ENCODE peak calls at places on chromosomes 5 and 9, in four cellular contexts. O is A549, K is HepG2, B is K562. U is an unnamed sample.

GRCh38 chr5:33938507-33938796 is 2.3 kb downstream of the RXFP3 start:
- DNase-seq in O (no peak), K (no peak), B (no peak), U (no peak)

GRCh38 chr9:69157751-69158466 is 16.2 kb upstream of the TJP2 start:
- DNase-seq in O (no peak), B (no peak), K (no peak), U (no peak)

GRCh38 chr5:74542477-74542876 is 98.1 kb downstream of the ENC1 start:
- DNase-seq in K (no peak), O (no peak), B (no peak), U (no peak)

GRCh38 chr5:137819768-137820167 is 47.9 kb upstream of the MYOT start:
- DNase-seq in K (no peak), B (no peak), O (no peak), U (no peak)

GRCh38 chr9:83062653-83063527 is at the start of gene RASEF:
- DNase-seq in O (peak; percentile 62), K (no peak), B (no peak), U (peak; percentile 46)

GRCh38 chr5:164341056-164341619 is 835.7 kb downstream of the MAT2B start:
- DNase-seq in O (no peak), B (peak; percentile 36), K (no peak), U (no peak)

GRCh38 chr9:83920942-83921707 is at the start of gene KIF27:
- DNase-seq in K (peak; percentile 92), B (peak; percentile 95), O (peak; percentile 88), U (peak; percentile 93)

GRCh38 chr5:135229122-135229521 is 169.9 kb downstream of the MACROH2A1 start:
- DNase-seq in K (no peak), B (no peak), O (no peak), U (no peak)

GRCh38 chr5:1416856-1417469 is 28.3 kb downstream of the SLC6A3 start:
- DNase-seq in O (no peak), B (no peak), K (no peak), U (no peak)

GRCh38 chr9:98010450-98010849 is 27.3 kb downstream of the ANP32B start:
- DNase-seq in O (no peak), B (no peak), K (no peak), U (no peak)

GRCh38 chr5:149757186-149757950 is 27.3 kb downstream of the PPARGC1B start:
- DNase-seq in O (no peak), K (no peak), B (no peak), U (no peak)

GRCh38 chr9:130834371-130835311 is at the start of gene ABL1:
- DNase-seq in B (peak; percentile 70), K (peak; percentile 67), O (peak; percentile 82), U (peak; percentile 80)
- TF ChIP-seq POLR2A in B (no peak), K (peak; percentile 64), O (peak; percentile 15), U (no peak)

GRCh38 chr9:134056483-134057310 is 11.1 kb downstream of the BRD3 start:
- DNase-seq in B (no peak), O (no peak), K (no peak), U (no peak)
- TF ChIP-seq RNF2 in B (no peak), O (no peak), K (no peak), U (no peak)

GRCh38 chr5:134113908-134114875 is at the start of gene TCF7:
- DNase-seq in B (peak; percentile 83), K (peak; percentile 68), O (peak; percentile 91), U (peak; percentile 59)
- TF ChIP-seq POLR2A in B (peak; percentile 26), K (peak; percentile 65), O (peak; percentile 58), U (no peak)

GRCh38 chr5:53411388-53411787 is 69.0 kb upstream of the FST start:
- DNase-seq in O (no peak), B (no peak), K (no peak), U (no peak)

GRCh38 chr5:53419247-53419646 is 61.2 kb upstream of the FST start:
- DNase-seq in B (no peak), K (no peak), O (no peak), U (no peak)

GRCh38 chr5:53418409-53418808 is 62.0 kb upstream of the FST start:
- DNase-seq in K (no peak), B (no peak), O (no peak), U (no peak)

GRCh38 chr5:53418844-53419243 is 61.6 kb upstream of the FST start:
- DNase-seq in K (no peak), O (no peak), B (no peak), U (no peak)

GRCh38 chr5:53416144-53416730 is 64.2 kb upstream of the FST start:
- DNase-seq in B (no peak), K (no peak), O (no peak), U (no peak)
- TF ChIP-seq RNF2 in B (no peak), K (no peak), O (no peak), U (no peak)

GRCh38 chr9:123268240-123268949 is at the start of gene STRBP:
- DNase-seq in K (peak; percentile 78), O (peak; percentile 85), B (peak; percentile 92), U (peak; percentile 61)
- TF ChIP-seq POLR2A in K (no peak), O (peak; percentile 51), B (no peak), U (no peak)

GRCh38 chr5:61256474-61256873 is 75.6 kb upstream of the ZSWIM6 start:
- DNase-seq in B (no peak), O (no peak), K (no peak), U (no peak)
- TF ChIP-seq RNF2 in B (no peak), O (no peak), K (no peak), U (no peak)

DNA sequence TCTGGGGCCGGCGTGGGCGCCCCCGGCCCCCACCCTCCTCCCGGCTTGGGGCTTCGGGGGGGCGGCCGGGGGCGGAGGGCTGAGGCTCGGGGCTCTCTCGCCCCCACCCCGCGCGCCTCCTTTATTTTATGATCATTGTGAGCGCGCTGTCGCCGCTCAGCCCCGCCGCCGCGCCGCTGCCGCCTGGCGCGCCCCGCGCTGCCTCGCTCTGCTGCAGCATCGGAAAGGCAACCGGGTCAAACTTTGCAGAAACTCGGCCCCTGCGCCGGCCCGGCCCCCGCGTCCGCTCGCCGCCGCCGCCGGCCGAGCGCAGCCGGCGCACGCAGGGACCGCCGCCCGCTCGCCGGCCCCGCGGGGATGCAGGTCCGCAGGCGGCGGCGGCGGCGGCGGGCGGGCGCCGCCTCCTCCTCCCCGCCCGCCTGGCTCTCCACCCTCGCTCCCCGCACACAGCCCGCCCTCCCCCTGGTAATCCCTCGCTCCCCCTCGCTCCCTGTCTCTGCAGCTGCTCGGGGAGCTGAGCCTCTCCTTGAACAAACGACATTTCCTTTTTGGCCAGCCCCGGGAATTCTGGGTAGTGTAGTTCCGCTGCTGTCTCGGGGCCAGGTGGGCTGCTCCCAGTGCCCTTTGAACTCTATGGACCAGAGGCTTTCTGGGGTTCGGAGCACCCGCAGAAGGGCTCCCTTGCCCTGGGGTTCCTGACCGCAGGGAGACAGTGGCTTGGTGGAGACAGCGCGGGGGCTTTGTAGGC is 1.5 kb upstream of the FAM78A start:
- DNase-seq in K (peak; percentile 43), B (peak; percentile 100), O (peak; percentile 94), U (peak; percentile 46)
- TF ChIP-seq POLR2A in K (no peak), B (no peak), O (no peak), U (no peak)

GRCh38 chr5:153079396-153079795 is 411.1 kb upstream of the GRIA1 start:
- DNase-seq in K (no peak), B (no peak), O (no peak), U (no peak)

GRCh38 chr5:153084476-153084875 is 406.0 kb upstream of the GRIA1 start:
- DNase-seq in B (no peak), O (no peak), K (no peak), U (no peak)

DNA sequence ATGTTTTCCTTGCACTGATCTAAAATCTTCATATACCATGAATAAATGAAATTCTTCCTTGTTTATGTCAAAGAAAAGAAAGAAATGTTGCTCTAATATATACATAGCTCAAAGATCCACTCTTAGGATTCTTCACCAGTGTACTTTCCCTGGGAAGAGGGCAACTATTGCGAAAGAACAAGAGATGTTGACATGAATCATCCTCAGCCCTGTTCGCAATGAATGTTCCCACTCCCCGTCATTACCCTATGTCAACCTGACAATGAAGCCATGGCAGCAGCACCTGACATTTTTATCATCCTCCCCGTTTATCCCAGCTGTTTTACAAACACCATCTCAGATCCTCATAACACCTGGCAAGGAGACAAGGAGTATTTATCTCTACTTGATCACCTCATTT is 409.1 kb upstream of the GRIA1 start:
- DNase-seq in O (no peak), B (no peak), K (no peak), U (no peak)
- TF ChIP-seq RNF2 in O (no peak), B (no peak), K (no peak), U (no peak)